ENCODE peak calls at places on chromosomes 2 and 18, in four cellular contexts. H is EH; P is Calu3; D is naive thymus-derived CD8-positive, alpha-beta T cell. A is an unnamed sample.

GRCh38 chr18:70295633-70296188 is 6.9 kb downstream of the SOCS6 start:
- DNase-seq in P (no peak), D (no peak), H (peak; percentile 56), A (no peak)

GRCh38 chr2:44245068-44245861 is 30.0 kb upstream of the SLC3A1 start:
- DNase-seq in P (peak; percentile 38), H (peak; percentile 35), D (no peak), A (no peak)

GRCh38 chr18:46447792-46448191 is 209.2 kb downstream of the LOXHD1 start:
- DNase-seq in D (no peak), P (no peak), H (no peak), A (no peak)

GRCh38 chr2:219358170-219359075 is 25.9 kb upstream of the RESP18 start:
- DNase-seq in H (no peak), D (no peak), P (no peak), A (no peak)

GRCh38 chr2:133421516-133422324 is 146.5 kb downstream of the NCKAP5 start:
- DNase-seq in P (peak; percentile 42), H (peak; percentile 38), D (no peak), A (peak; percentile 63)

GRCh38 chr18:32026491-32027086 is 8.0 kb downstream of the RNF125 start:
- DNase-seq in H (no peak), D (no peak), P (no peak), A (no peak)

GRCh38 chr2:170446078-170446477 is 268.1 kb downstream of the MYO3B start:
- DNase-seq in H (no peak), P (peak; percentile 44), D (no peak), A (peak; percentile 49)

GRCh38 chr2:145186303-145186702 is 666.4 kb upstream of the ZEB2 start:
- DNase-seq in P (no peak), D (no peak), H (peak; percentile 59), A (no peak)

GRCh38 chr2:10124538-10125045 is 2.1 kb downstream of the RRM2 start:
- DNase-seq in D (peak; percentile 80), P (peak; percentile 58), H (peak; percentile 78), A (peak; percentile 78)

GRCh38 chr18:77560334-77560970 is 310.8 kb downstream of the GALR1 start:
- DNase-seq in D (no peak), H (no peak), P (no peak), A (no peak)

GRCh38 chr18:57846258-57846657 is 43.1 kb upstream of the ATP8B1 start:
- DNase-seq in D (no peak), P (peak; percentile 49), H (peak; percentile 91), A (peak; percentile 40)

GRCh38 chr2:25226827-25227226 is 58.4 kb upstream of the POMC start:
- DNase-seq in D (no peak), P (no peak), H (no peak), A (no peak)

GRCh38 chr2:42364653-42365052 is 3.6 kb upstream of the COX7A2L start:
- DNase-seq in H (no peak), D (no peak), P (no peak), A (no peak)

GRCh38 chr2:208363485-208363884 is 43.1 kb upstream of the PTH2R start:
- DNase-seq in H (peak; percentile 94), P (no peak), D (no peak), A (no peak)

GRCh38 chr18:46333371-46334199 is 229.4 kb downstream of the HAUS1 start:
- DNase-seq in H (peak; percentile 7), D (no peak), P (peak; percentile 19), A (no peak)

A was measured in Caco-2.